ENCODE peak calls at places on chromosomes 2 and 18, in six cellular contexts. X, T, D, W, H and M are unnamed samples.

GRCh38 chr2:46974659-46975058 is 59.1 kb upstream of the MCFD2 start:
- DNase-seq in X (no peak), T (no peak), D (no peak), W (no peak), H (no peak), M (no peak)

GRCh38 chr2:135037831-135038230 is 9.4 kb downstream of the MAP3K19 start:
- DNase-seq in X (no peak), T (no peak), D (no peak), W (no peak), H (no peak), M (no peak)

GRCh38 chr2:6073260-6074141 is 381.3 kb downstream of the SOX11 start:
- DNase-seq in X (no peak), T (peak), D (no peak), W (no peak), H (no peak), M (peak)

GRCh38 chr2:85926931-85927527 is 38.2 kb upstream of the ST3GAL5 start:
- DNase-seq in X (no peak), T (no peak), D (peak), W (no peak), H (no peak), M (no peak)

GRCh38 chr2:110933420-110933819 is 187.3 kb upstream of the BCL2L11 start:
- DNase-seq in X (no peak), T (no peak), D (no peak), W (no peak), H (no peak), M (no peak)

GRCh38 chr2:164028764-164029534 is 293.1 kb upstream of the FIGN start:
- DNase-seq in X (no peak), T (no peak), D (no peak), W (no peak), H (peak), M (no peak)

GRCh38 chr2:131067465-131067864 is 25.8 kb downstream of the FAM168B start:
- DNase-seq in X (no peak), T (no peak), D (no peak), W (no peak), H (no peak), M (no peak)

GRCh38 chr2:104429978-104430740 is 423.8 kb upstream of the POU3F3 start:
- DNase-seq in X (no peak), T (peak), D (no peak), W (no peak), H (no peak), M (no peak)

GRCh38 chr2:202771741-202772470 is 99.7 kb downstream of the ICA1L start:
- DNase-seq in X (no peak), T (no peak), D (no peak), W (no peak), H (no peak), M (no peak)

GRCh38 chr2:16406929-16407328 is 258.7 kb downstream of the CYRIA start:
- DNase-seq in X (no peak), T (peak), D (no peak), W (no peak), H (no peak), M (no peak)

GRCh38 chr18:77119101-77119850 is 13.3 kb downstream of the MBP start:
- DNase-seq in X (no peak), T (no peak), D (no peak), W (no peak), H (no peak), M (no peak)

GRCh38 chr2:232668805-232669444 is 28.2 kb upstream of the GIGYF2 start:
- DNase-seq in X (no peak), T (peak), D (peak), W (peak), H (peak), M (peak)

GRCh38 chr2:202671317-202672035 is 36.7 kb downstream of the FAM117B start:
- DNase-seq in X (no peak), T (no peak), D (no peak), W (no peak), H (no peak), M (no peak)

GRCh38 chr2:101152195-101153076 is 1.3 kb upstream of the TBC1D8 start:
- DNase-seq in X (peak), T (peak), D (peak), W (peak), H (peak), M (peak)

GRCh38 chr18:50460691-50461090 is 85.8 kb downstream of the SKA1 start:
- DNase-seq in X (no peak), T (no peak), D (no peak), W (no peak), H (no peak), M (no peak)

GRCh38 chr18:23761941-23762340 is 72.7 kb downstream of the LAMA3 start:
- DNase-seq in X (no peak), T (no peak), D (no peak), W (no peak), H (no peak), M (no peak)

GRCh38 chr18:2146092-2146491 is 425.2 kb downstream of the METTL4 start:
- DNase-seq in X (no peak), T (no peak), D (peak), W (no peak), H (no peak), M (no peak)

GRCh38 chr2:236403125-236403524 is 138.9 kb upstream of the ASB18 start:
- DNase-seq in X (no peak), T (no peak), D (no peak), W (no peak), H (no peak), M (no peak)

GRCh38 chr2:241689306-241689705 is 2.7 kb upstream of the DTYMK start:
- DNase-seq in X (no peak), T (no peak), D (no peak), W (no peak), H (no peak), M (no peak)

GRCh38 chr2:240259201-240259923 is 118.9 kb upstream of the OTOS start:
- DNase-seq in X (no peak), T (no peak), D (no peak), W (no peak), H (no peak), M (peak)

GRCh38 chr2:3553946-3554345 is 4.2 kb downstream of the RNASEH1 start:
- DNase-seq in X (no peak), T (no peak), D (no peak), W (no peak), H (no peak), M (no peak)

GRCh38 chr2:3557588-3558204 is 437 bp downstream of the RNASEH1 start:
- DNase-seq in X (no peak), T (no peak), D (no peak), W (peak), H (no peak), M (no peak)

GRCh38 chr2:3563521-3563976 is 5.4 kb upstream of the RNASEH1 start:
- DNase-seq in X (peak), T (no peak), D (no peak), W (no peak), H (no peak), M (no peak)

GRCh38 chr2:3558205-3559014 is at the start of gene RNASEH1:
- DNase-seq in X (peak), T (peak), D (peak), W (peak), H (peak), M (peak)
- H3K4me3 ChIP-seq in X (peak), T (peak), D (peak), W (peak), H (peak), M (peak)

DNA sequence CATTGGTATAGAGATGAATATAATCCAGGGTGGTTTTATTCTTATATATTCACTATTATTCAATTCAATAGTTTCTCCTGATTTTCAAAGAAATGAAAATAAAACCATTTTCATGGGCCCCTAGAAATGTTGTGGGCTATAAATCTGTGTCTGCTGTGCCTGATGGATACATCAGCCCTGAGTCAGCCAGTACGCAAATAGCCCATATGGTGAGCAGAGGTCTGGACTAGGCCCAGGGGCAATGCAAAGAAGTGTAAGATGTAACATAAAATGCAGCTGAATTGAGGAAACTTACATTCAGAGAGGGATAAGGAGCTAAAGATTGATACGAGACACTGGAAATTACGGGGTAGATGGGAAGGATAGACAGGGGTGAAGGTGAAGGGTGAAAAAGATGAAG is 122.5 kb downstream of the MAIP1 start:
- DNase-seq in X (no peak), T (no peak), D (peak), W (no peak), H (no peak), M (no peak)
- TF ChIP-seq CTCF in X (no peak), T (no peak), D (no peak), W (no peak), H (no peak), M (no peak)

GRCh38 chr18:62998443-62998842 is 283.1 kb downstream of the PHLPP1 start:
- DNase-seq in X (no peak), T (no peak), D (no peak), W (no peak), H (no peak), M (no peak)
- TF ChIP-seq EZH2phosphoT487 in X (no peak), T (no peak), D (no peak), W (no peak), H (no peak), M (no peak)

GRCh38 chr18:37529863-37530262 is 35.7 kb downstream of the CELF4 start:
- DNase-seq in X (peak), T (no peak), D (no peak), W (no peak), H (no peak), M (no peak)

GRCh38 chr18:37524546-37525301 is 40.9 kb downstream of the CELF4 start:
- DNase-seq in X (no peak), T (peak), D (no peak), W (no peak), H (peak), M (peak)

GRCh38 chr18:37525302-37525585 is 40.4 kb downstream of the CELF4 start:
- DNase-seq in X (no peak), T (no peak), D (no peak), W (no peak), H (no peak), M (no peak)

GRCh38 chr18:37532917-37533316 is 32.7 kb downstream of the CELF4 start:
- DNase-seq in X (no peak), T (no peak), D (no peak), W (no peak), H (no peak), M (no peak)

GRCh38 chr18:37529296-37529695 is 36.3 kb downstream of the CELF4 start:
- DNase-seq in X (no peak), T (no peak), D (no peak), W (no peak), H (no peak), M (no peak)
- H3K4me3 ChIP-seq in X (no peak), T (no peak), D (no peak), W (no peak), H (no peak), M (no peak)

GRCh38 chr2:66017763-66018162 is 417.2 kb upstream of the MEIS1 start:
- DNase-seq in X (no peak), T (no peak), D (no peak), W (no peak), H (no peak), M (no peak)

GRCh38 chr2:66014450-66014849 is 420.5 kb upstream of the MEIS1 start:
- DNase-seq in X (no peak), T (no peak), D (no peak), W (no peak), H (no peak), M (no peak)

GRCh38 chr2:66013456-66013855 is 421.5 kb upstream of the MEIS1 start:
- DNase-seq in X (peak), T (no peak), D (no peak), W (peak), H (no peak), M (no peak)
- TF ChIP-seq CTCF in X (peak), T (peak), D (peak), W (peak), H (peak), M (peak)